ENCODE peak calls at places on chromosomes 3 and 15, in seven cellular contexts. A is neuronal stem cell, R is IMR-90, U is H9, Y is mesendoderm, B is H1, L is trophoblast cell. K is an unnamed sample.

GRCh38 chr15:69703495-69704187 is 251.0 kb downstream of the RPLP1 start:
- DNase-seq in A (no peak), R (no peak), U (no peak), Y (no peak), B (no peak), L (no peak), K (no peak)

GRCh38 chr3:71447803-71448202 is 135.7 kb downstream of the FOXP1 start:
- DNase-seq in A (no peak), R (peak), U (no peak), Y (no peak), B (no peak), L (no peak), K (no peak)

GRCh38 chr3:175107231-175107630 is 248.1 kb downstream of the NAALADL2 start:
- DNase-seq in A (no peak), R (peak), U (no peak), Y (no peak), B (no peak), L (no peak), K (peak)

GRCh38 chr3:161420746-161421145 is 49.4 kb upstream of the SPTSSB start:
- DNase-seq in A (peak), R (peak), U (peak), Y (peak), B (no peak), L (no peak), K (peak)

GRCh38 chr3:20930034-20930433 is 744.0 kb upstream of the SGO1 start:
- DNase-seq in A (no peak), R (no peak), U (peak), Y (peak), B (no peak), L (no peak), K (no peak)

GRCh38 chr15:83283813-83284562 is 476 bp downstream of the BNC1 start:
- DNase-seq in A (no peak), R (no peak), U (peak), Y (peak), B (peak), L (no peak), K (peak)

GRCh38 chr3:48798998-48799397 is 48.7 kb downstream of the PRKAR2A start:
- DNase-seq in A (no peak), R (no peak), U (no peak), Y (no peak), B (no peak), L (no peak), K (no peak)

GRCh38 chr3:57852896-57853295 is 96.8 kb downstream of the SLMAP start:
- DNase-seq in A (no peak), R (peak), U (no peak), Y (peak), B (no peak), L (no peak), K (peak)

GRCh38 chr15:68844856-68845550 is 24.3 kb upstream of the ANP32A start:
- DNase-seq in A (no peak), R (no peak), U (no peak), Y (no peak), B (no peak), L (no peak), K (no peak)

GRCh38 chr3:99482191-99482590 is 156.2 kb upstream of the COL8A1 start:
- DNase-seq in A (no peak), R (no peak), U (no peak), Y (no peak), B (no peak), L (no peak), K (no peak)

GRCh38 chr3:21477896-21478295 is 273.1 kb downstream of the ZNF385D start:
- DNase-seq in A (no peak), R (no peak), U (no peak), Y (no peak), B (no peak), L (no peak), K (no peak)

GRCh38 chr3:185439745-185440466 is 58.9 kb downstream of the TMEM41A start:
- DNase-seq in A (no peak), R (no peak), U (no peak), Y (no peak), B (no peak), L (no peak), K (no peak)

GRCh38 chr15:29242466-29243242 is 27.0 kb downstream of the NSMCE3 start:
- DNase-seq in A (no peak), R (peak), U (no peak), Y (no peak), B (no peak), L (no peak), K (no peak)

GRCh38 chr15:59741274-59741906 is 52.3 kb upstream of the BNIP2 start:
- DNase-seq in A (peak), R (no peak), U (peak), Y (peak), B (no peak), L (no peak), K (peak)

GRCh38 chr3:143315766-143316165 is 196.2 kb downstream of the CHST2 start:
- DNase-seq in A (no peak), R (no peak), U (no peak), Y (no peak), B (no peak), L (no peak), K (no peak)

GRCh38 chr3:143313598-143314188 is 194.1 kb downstream of the CHST2 start:
- DNase-seq in A (no peak), R (no peak), U (no peak), Y (no peak), B (no peak), L (no peak), K (no peak)

GRCh38 chr3:143314291-143315093 is 194.9 kb downstream of the CHST2 start:
- DNase-seq in A (no peak), R (no peak), U (no peak), Y (no peak), B (no peak), L (no peak), K (no peak)

GRCh38 chr3:143311096-143311495 is 191.5 kb downstream of the CHST2 start:
- DNase-seq in A (no peak), R (no peak), U (no peak), Y (no peak), B (no peak), L (no peak), K (peak)

DNA sequence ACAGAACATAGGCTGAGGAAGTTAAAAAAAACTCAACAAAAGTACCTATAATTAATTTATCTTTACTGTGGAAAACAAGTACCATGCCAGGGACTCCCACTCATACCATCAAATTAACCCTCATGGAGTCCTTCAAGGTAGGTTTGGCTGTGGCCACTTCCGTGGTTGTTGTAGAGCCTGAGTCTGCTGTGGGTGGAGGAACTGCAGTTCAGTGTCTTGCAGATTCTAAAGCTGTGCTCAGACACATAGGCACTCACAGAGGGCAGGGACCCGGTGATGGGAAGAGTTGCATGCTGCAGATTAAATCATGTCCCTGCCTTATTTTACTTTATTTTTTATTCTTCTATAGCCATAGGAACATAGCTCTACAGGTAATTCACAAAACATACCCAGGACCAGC is 193.5 kb downstream of the CHST2 start:
- DNase-seq in A (no peak), R (no peak), U (no peak), Y (no peak), B (no peak), L (no peak), K (no peak)
- H3K9ac ChIP-seq in A (no peak), R (no peak), U (no peak), Y (no peak), B (no peak), L (no peak), K (no peak)

GRCh38 chr3:134817297-134817696 is 22.2 kb downstream of the EPHB1 start:
- DNase-seq in A (no peak), R (no peak), U (no peak), Y (no peak), B (no peak), L (no peak), K (no peak)
- H4K8ac ChIP-seq in A (no peak), R (no peak), U (no peak), Y (no peak), B (no peak), L (no peak), K (no peak)

GRCh38 chr15:66932634-66933024 is 132.8 kb upstream of the SMAD3 start:
- DNase-seq in A (no peak), R (no peak), U (no peak), Y (no peak), B (no peak), L (no peak), K (no peak)
- H3K9ac ChIP-seq in A (peak), R (no peak), U (no peak), Y (no peak), B (peak), L (no peak), K (no peak)

DNA sequence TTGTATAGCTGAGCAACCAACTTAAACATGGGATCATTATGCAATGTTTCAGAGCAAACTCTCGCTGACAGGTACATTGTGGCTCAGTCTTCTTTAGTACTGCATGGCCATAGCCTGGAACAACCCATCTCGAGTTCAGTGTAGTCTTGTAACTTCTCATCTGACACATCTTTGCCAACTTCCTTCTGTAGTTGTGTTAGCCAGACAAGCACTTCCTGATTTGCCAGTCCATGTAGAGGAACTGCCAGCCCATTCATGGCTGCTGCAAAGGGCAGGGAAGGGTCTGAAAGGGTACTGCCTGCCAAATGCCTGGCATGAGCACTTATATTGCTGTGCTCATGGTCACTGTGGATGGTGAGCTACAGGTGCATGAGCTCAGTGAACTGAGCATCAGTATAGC is 49.2 kb upstream of the CCDC54 start:
- DNase-seq in A (no peak), R (no peak), U (no peak), Y (no peak), B (no peak), L (no peak), K (no peak)
- H4K8ac ChIP-seq in A (no peak), R (no peak), U (no peak), Y (no peak), B (peak), L (no peak), K (no peak)

GRCh38 chr3:150760431-150761200 is 2.4 kb downstream of the SIAH2 start:
- DNase-seq in A (no peak), R (no peak), U (no peak), Y (no peak), B (no peak), L (no peak), K (peak)

GRCh38 chr3:150759319-150759718 is 3.6 kb downstream of the SIAH2 start:
- DNase-seq in A (no peak), R (no peak), U (no peak), Y (no peak), B (no peak), L (no peak), K (no peak)

GRCh38 chr3:150757768-150758167 is 5.2 kb downstream of the SIAH2 start:
- DNase-seq in A (no peak), R (no peak), U (no peak), Y (peak), B (no peak), L (peak), K (no peak)

GRCh38 chr3:150761831-150762661 is 923 bp downstream of the SIAH2 start:
- DNase-seq in A (peak), R (peak), U (peak), Y (peak), B (peak), L (no peak), K (peak)

DNA sequence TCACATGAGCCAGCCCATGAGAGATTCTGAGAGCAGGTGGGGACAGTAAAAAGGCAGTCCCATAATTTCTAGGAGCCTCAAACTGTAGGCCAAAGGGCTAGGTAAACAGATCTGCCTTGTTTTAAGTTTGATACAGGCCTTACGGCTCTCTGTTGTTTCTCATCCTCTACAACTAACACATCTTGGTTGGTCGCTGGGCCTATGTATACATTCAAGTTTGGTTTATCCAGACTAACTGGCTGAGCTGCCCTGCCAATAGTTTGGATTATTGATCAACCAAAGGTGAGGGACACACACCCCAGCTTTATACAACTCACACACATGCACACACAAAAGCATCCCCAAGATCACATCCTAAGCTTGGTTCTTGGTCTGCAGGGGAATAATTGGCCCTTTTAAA is 3.0 kb downstream of the SIAH2 start:
- DNase-seq in A (no peak), R (no peak), U (no peak), Y (no peak), B (no peak), L (no peak), K (no peak)
- H3K9ac ChIP-seq in A (no peak), R (peak), U (no peak), Y (no peak), B (no peak), L (no peak), K (peak)